ENCODE peak calls at places on chromosomes 3 and 15, in nine cellular contexts. B is EH; W is activated gamma-delta T cell treated with Interleukin-2 at 50 U/mL for 16 hours; L is HFFc6; M is mucosa of gallbladder; R is NCI-H146; J is neural crest cell; D is stimulated activated effector memory CD8-positive, alpha-beta T cell treated with anti-CD3 and anti-CD28 coated beads, Interleukin-12 subunit alpha, Interleukin-12 subunit beta, amount 100 ng/mL, for 72 hours; N is NCI-H69. Q is an unnamed sample.

GRCh38 chr3:149658444-149659172 is 783 bp upstream of the WWTR1 start:
- DNase-seq in B (peak; percentile 90), W (peak; percentile 13), L (peak; percentile 87), M (peak; percentile 79), R (peak; percentile 80), J (no peak), D (peak; percentile 74), N (peak; percentile 57), Q (no peak)

GRCh38 chr15:51801391-51801835 is 28.0 kb upstream of the TMOD3 start:
- DNase-seq in B (peak; percentile 24), W (no peak), L (no peak), M (no peak), R (no peak), J (peak; percentile 24), D (no peak), N (peak; percentile 92), Q (no peak)

GRCh38 chr3:171212648-171213047 is 186.1 kb upstream of the SLC2A2 start:
- DNase-seq in B (no peak), W (no peak), L (no peak), M (no peak), R (no peak), J (no peak), D (no peak), N (no peak), Q (no peak)

GRCh38 chr3:46926039-46926438 is 48.5 kb downstream of the PTH1R start:
- DNase-seq in B (peak; percentile 69), W (no peak), L (peak; percentile 38), M (no peak), R (no peak), J (no peak), D (no peak), N (no peak), Q (no peak)

GRCh38 chr15:34154725-34155204 is 52.9 kb downstream of the PGBD4 start:
- DNase-seq in B (peak; percentile 5), W (no peak), L (peak; percentile 21), M (no peak), R (no peak), J (no peak), D (no peak), N (no peak), Q (no peak)

GRCh38 chr15:44289352-44289790 is 852 bp downstream of the GOLM2 start:
- DNase-seq in B (peak; percentile 26), W (no peak), L (peak; percentile 8), M (no peak), R (no peak), J (no peak), D (no peak), N (peak; percentile 60), Q (peak; percentile 9)

GRCh38 chr3:124032351-124032880 is 40.5 kb upstream of the ROPN1 start:
- DNase-seq in B (peak; percentile 50), W (no peak), L (no peak), M (no peak), R (peak; percentile 89), J (peak; percentile 32), D (no peak), N (peak; percentile 94), Q (no peak)

GRCh38 chr3:134505485-134505884 is 19.6 kb downstream of the CEP63 start:
- DNase-seq in B (no peak), W (no peak), L (no peak), M (no peak), R (no peak), J (no peak), D (no peak), N (no peak), Q (no peak)